ENCODE peak calls at places on chromosomes 13 and 19, in four cellular contexts. O is K562, H is HepG2, W is GM12878. P is an unnamed sample.

GRCh38 chr19:11191273-11191755 is 6.0 kb downstream of the KANK2 start:
- DNase-seq in H (no peak), O (peak; percentile 73), W (no peak), P (peak; percentile 34)

GRCh38 chr13:67619987-67620386 is 389.9 kb upstream of the PCDH9 start:
- DNase-seq in O (no peak), H (no peak), W (no peak), P (no peak)

GRCh38 chr13:33107403-33107760 is 91.2 kb downstream of the KL start:
- DNase-seq in O (no peak), W (no peak), H (no peak), P (no peak)

GRCh38 chr19:28445826-28446225 is 767.1 kb downstream of the UQCRFS1 start:
- DNase-seq in H (no peak), W (no peak), O (no peak), P (peak; percentile 16)

GRCh38 chr13:65725001-65725400 is 1505.1 kb downstream of the PCDH9 start:
- DNase-seq in O (no peak), H (no peak), W (no peak), P (no peak)

GRCh38 chr13:66969291-66969690 is 260.8 kb downstream of the PCDH9 start:
- DNase-seq in H (no peak), O (no peak), W (no peak), P (no peak)

GRCh38 chr19:295687-296370 is 4.6 kb upstream of the PLPP2 start:
- DNase-seq in O (no peak), H (no peak), W (no peak), P (no peak)

GRCh38 chr19:33740811-33741396 is 55.8 kb upstream of the KCTD15 start:
- DNase-seq in W (no peak), O (peak; percentile 70), H (peak; percentile 31), P (peak; percentile 81)

GRCh38 chr19:4067396-4068057 is 828 bp upstream of the ZBTB7A start:
- DNase-seq in H (no peak), W (no peak), O (peak; percentile 87), P (no peak)

GRCh38 chr13:111336666-111337065 is 16.2 kb downstream of the TEX29 start:
- DNase-seq in H (no peak), O (no peak), W (no peak), P (no peak)

GRCh38 chr13:59458908-59459579 is 704.7 kb downstream of the DIAPH3 start:
- DNase-seq in H (no peak), O (no peak), W (no peak), P (no peak)

GRCh38 chr13:26425439-26426358 is 131.8 kb upstream of the WASF3 start:
- DNase-seq in H (peak; percentile 34), O (no peak), W (no peak), P (no peak)

GRCh38 chr13:56314755-56315154 is 826.0 kb upstream of the PRR20A start:
- DNase-seq in H (no peak), O (no peak), W (no peak), P (no peak)

GRCh38 chr13:72541674-72542073 is 185.8 kb downstream of the MZT1 start:
- DNase-seq in H (no peak), W (no peak), O (no peak), P (no peak)

GRCh38 chr19:1507192-1507660 is 5.6 kb downstream of the ADAMTSL5 start:
- DNase-seq in O (no peak), H (no peak), W (no peak), P (no peak)

GRCh38 chr13:55577082-55577846 is 1563.5 kb upstream of the PRR20A start:
- DNase-seq in O (no peak), W (no peak), H (no peak), P (no peak)

GRCh38 chr13:99429670-99430069 is 71.6 kb upstream of the TM9SF2 start:
- DNase-seq in W (no peak), H (no peak), O (no peak), P (no peak)

GRCh38 chr19:21483589-21484170 is 21.7 kb upstream of the ZNF429 start:
- DNase-seq in H (no peak), W (no peak), O (peak; percentile 38), P (peak; percentile 86)

GRCh38 chr19:17830567-17831418 is 9.5 kb upstream of the INSL3 start:
- DNase-seq in H (no peak), O (peak; percentile 100), W (no peak), P (peak; percentile 98)
- TF ChIP-seq SP1 in H (no peak), O (peak; percentile 64), W (no peak), P (no peak)

GRCh38 chr19:47776568-47776967 is 1.9 kb upstream of the SELENOW start:
- DNase-seq in H (peak; percentile 77), W (no peak), O (no peak), P (no peak)
- TF ChIP-seq ESRRA in H (no peak), W (no peak), O (no peak), P (no peak)

DNA sequence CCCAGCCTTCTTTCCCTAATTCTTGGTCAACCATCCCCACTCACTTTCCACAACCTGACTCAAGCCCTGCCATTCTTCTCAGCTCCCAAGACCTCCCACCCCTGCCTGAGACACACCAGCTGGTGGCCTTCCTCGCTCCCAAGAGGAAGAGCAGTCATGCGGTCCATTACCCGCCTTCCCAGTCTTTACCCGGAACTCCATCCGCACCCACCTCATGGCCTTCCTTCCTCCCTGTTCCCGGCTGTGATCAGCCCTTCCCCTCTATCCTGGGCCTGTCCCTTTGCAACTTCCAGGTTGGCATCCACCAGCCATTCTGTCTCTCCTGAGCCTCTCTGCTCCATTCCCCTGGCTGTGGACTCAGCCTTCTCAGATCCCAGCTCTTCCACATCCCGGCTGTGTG is 18.6 kb upstream of the INSR start:
- DNase-seq in O (no peak), H (no peak), W (no peak), P (no peak)
- TF ChIP-seq SP1 in O (no peak), H (no peak), W (no peak), P (no peak)

GRCh38 chr19:36081385-36081784 is 26.7 kb downstream of the WDR62 start:
- DNase-seq in W (no peak), O (no peak), H (no peak), P (no peak)
- TF ChIP-seq ESRRA in W (no peak), O (no peak), H (no peak), P (no peak)

GRCh38 chr13:30153871-30154426 is 153.4 kb downstream of the KATNAL1 start:
- DNase-seq in O (no peak), W (no peak), H (no peak), P (peak; percentile 25)
- TF ChIP-seq SP1 in O (no peak), W (no peak), H (no peak), P (no peak)

P was measured in WTC11.